ENCODE peak calls at places on chromosomes 13 and 19, in five cellular contexts. K is cardiac muscle cell, D is RWPE2, F is mucosa of descending colon, X is tibial artery. H is an unnamed sample.
A peak's percentile ranks its signal among the peaks of the same experiment; 100 is the strongest.

GRCh38 chr19:4971424-4971793 is 2.5 kb downstream of the KDM4B start:
- DNase-seq in K (peak; percentile 15), F (peak; percentile 73), D (no peak), X (peak; percentile 47), H (peak; percentile 89)

GRCh38 chr13:28753946-28754345 is 35.2 kb upstream of the SLC46A3 start:
- DNase-seq in D (no peak), K (no peak), F (no peak), X (no peak), H (peak; percentile 56)

GRCh38 chr19:29320076-29320475 is 107.1 kb upstream of the UQCRFS1 start:
- DNase-seq in X (no peak), D (no peak), F (no peak), K (no peak), H (peak; percentile 25)

GRCh38 chr13:44837250-44837649 is 152.0 kb downstream of the NUFIP1 start:
- DNase-seq in D (no peak), K (peak; percentile 27), X (no peak), F (no peak), H (no peak)

GRCh38 chr13:73158851-73159250 is 100.0 kb downstream of the KLF5 start:
- DNase-seq in K (peak; percentile 49), D (no peak), X (no peak), F (no peak), H (no peak)

GRCh38 chr19:49567722-49568454 is 12.5 kb downstream of the NOSIP start:
- DNase-seq in D (no peak), X (no peak), K (peak; percentile 47), F (peak; percentile 57), H (no peak)

GRCh38 chr19:11530432-11530831 is 1.5 kb upstream of the ECSIT start:
- DNase-seq in F (peak; percentile 83), D (no peak), X (peak; percentile 53), K (peak; percentile 90), H (peak; percentile 95)

GRCh38 chr13:65921933-65922332 is 1308.2 kb downstream of the PCDH9 start:
- DNase-seq in D (no peak), K (peak; percentile 22), X (no peak), F (no peak), H (no peak)

GRCh38 chr19:58325623-58326022 is 1.2 kb upstream of the ZSCAN22 start:
- DNase-seq in D (no peak), X (no peak), K (no peak), F (no peak), H (no peak)

GRCh38 chr13:41075034-41075433 is 13.7 kb downstream of the WBP4 start:
- DNase-seq in X (no peak), K (peak; percentile 66), D (no peak), F (no peak), H (no peak)

GRCh38 chr19:42529248-42529764 is 1.0 kb upstream of the CEACAM1 start:
- DNase-seq in X (peak; percentile 46), F (peak; percentile 88), D (no peak), K (peak; percentile 78), H (peak; percentile 93)

GRCh38 chr19:6956573-6956972 is 64.7 kb downstream of the MBD3L2B start:
- DNase-seq in X (no peak), D (no peak), F (no peak), K (no peak), H (no peak)

GRCh38 chr19:6963259-6963852 is 57.9 kb downstream of the MBD3L2B start:
- DNase-seq in X (no peak), D (no peak), K (no peak), F (no peak), H (no peak)

GRCh38 chr19:6963937-6964336 is 57.3 kb downstream of the MBD3L2B start:
- DNase-seq in K (no peak), X (no peak), F (no peak), D (no peak), H (peak; percentile 51)

GRCh38 chr19:6955082-6955481 is 66.1 kb downstream of the MBD3L2B start:
- DNase-seq in X (no peak), K (no peak), D (no peak), F (no peak), H (no peak)

DNA sequence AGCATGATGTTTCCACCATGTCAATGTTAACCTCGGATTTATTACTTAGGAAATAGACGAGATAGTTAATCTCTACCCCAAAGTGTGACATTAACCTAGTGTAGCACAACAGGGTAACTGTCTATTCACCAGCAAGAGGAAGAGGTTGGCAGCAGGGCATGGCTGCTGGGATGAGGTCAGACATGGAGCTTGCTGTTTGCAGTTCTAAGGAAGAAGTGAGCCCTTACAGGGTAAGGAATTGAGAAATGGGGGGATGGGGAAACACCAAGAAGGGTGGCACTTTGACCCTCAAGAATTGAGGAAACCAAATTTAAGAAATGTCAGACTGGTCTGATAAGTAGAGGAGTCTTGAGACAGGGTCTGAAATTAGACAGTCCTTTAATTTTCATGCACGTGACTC is 62.4 kb downstream of the MBD3L2B start:
- DNase-seq in X (no peak), F (no peak), D (no peak), K (no peak), H (no peak)
- H3K9me3 ChIP-seq in X (no peaks in the 10 kb centered on the region), F (no peaks in the 10 kb centered on the region), D (no peaks in the 10 kb centered on the region), K (no peaks in the 10 kb centered on the region), H (peaks cover 88% of the 10 kb centered on the region)

GRCh38 chr19:51598159-51598915 is 27.3 kb downstream of the ZNF175 start:
- DNase-seq in X (no peak), D (no peak), F (no peak), K (no peak), H (no peak)

GRCh38 chr19:51602189-51602854 is 27.9 kb downstream of the SIGLEC5 start:
- DNase-seq in D (no peak), K (no peak), F (no peak), X (no peak), H (no peak)

GRCh38 chr19:51595776-51596175 is 24.7 kb downstream of the ZNF175 start:
- DNase-seq in F (no peak), K (no peak), X (no peak), D (no peak), H (no peak)

GRCh38 chr19:51599084-51599483 is 28.0 kb downstream of the ZNF175 start:
- DNase-seq in D (no peak), K (no peak), F (no peak), X (no peak), H (no peak)

GRCh38 chr19:51600940-51601575 is 29.1 kb downstream of the SIGLEC5 start:
- DNase-seq in K (peak; percentile 2), D (no peak), F (no peak), X (no peak), H (no peak)
- TF ChIP-seq CTCF in K (no peak), D (no peak), F (no peak), X (no peak), H (no peak)

DNA sequence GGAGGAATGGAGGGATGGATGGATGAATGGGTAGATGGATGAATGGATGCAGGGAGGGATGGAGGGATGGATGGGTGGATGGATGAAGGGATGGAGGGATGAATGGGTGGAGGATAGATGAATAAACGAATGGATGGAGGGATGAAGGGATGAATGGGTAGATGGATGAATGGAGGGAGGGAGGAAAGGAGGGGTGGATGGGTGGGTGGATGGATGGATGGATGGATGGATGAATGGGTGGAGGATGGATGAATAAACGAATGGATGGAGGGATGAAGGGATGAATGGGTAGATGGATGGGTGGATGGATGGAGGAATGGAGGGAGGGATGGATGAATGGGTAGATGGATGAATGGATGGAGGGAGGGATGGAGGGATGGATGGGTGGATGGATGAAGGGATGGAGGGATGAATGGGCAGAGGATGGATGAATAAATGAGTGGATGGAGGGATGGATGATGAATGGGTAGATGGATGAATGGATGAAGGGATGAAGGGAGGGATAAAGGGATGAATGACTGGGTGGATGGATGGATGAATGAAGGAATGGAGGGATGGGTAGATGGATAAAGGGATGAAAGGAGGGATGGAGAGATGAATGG is 33.0 kb upstream of the TPM4 start:
- DNase-seq in D (no peak), F (no peak), X (no peak), K (no peak), H (no peak)
- H3K9me3 ChIP-seq in D (no peaks in the 10 kb centered on the region), F (no peaks in the 10 kb centered on the region), X (no peaks in the 10 kb centered on the region), K (no peaks in the 10 kb centered on the region), H (no peaks in the 10 kb centered on the region)

DNA sequence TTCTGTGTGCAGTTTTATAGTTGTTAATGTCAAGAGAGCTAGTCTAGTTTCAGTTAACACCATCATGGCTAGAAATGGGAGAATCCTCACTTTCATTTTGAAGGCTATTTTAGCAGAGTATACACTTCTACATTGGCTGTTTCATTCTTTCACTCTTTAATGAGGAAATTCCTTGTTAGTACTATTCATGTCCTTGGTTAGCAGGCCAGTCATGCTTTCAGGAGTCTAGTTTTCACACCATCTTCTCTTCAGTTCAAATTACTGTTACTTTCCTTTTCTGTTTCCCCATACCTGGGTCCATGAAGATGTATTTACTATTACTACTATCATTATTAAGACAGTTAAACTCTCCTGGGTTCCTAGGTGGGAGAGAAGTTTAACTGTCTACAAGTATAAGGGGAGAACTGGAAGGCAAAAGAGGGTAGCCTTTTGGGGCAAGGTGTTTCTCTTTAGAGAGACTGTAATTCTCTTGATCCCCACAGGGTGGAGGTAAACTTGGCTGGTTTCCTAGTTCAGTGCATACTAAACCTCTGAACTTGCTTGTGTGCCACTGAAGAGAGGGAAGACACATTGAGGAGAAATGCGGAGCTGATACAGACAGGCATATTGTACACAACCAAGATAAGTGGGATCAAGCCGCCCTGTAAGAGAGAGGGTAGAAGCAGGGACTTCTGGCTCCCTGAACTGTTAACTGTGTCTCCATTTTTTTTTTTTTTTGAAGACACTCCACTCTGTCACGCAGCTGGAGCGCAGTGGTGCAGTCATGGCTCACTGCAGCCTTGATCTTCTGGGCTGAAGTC is 41.3 kb upstream of the IGFL4 start:
- DNase-seq in D (no peak), K (peak; percentile 75), F (no peak), X (no peak), H (peak; percentile 58)
- TF ChIP-seq CTCF in D (peak; percentile 72), K (peak; percentile 66), F (peak; percentile 29), X (peak; percentile 65), H (peak; percentile 87)

DNA sequence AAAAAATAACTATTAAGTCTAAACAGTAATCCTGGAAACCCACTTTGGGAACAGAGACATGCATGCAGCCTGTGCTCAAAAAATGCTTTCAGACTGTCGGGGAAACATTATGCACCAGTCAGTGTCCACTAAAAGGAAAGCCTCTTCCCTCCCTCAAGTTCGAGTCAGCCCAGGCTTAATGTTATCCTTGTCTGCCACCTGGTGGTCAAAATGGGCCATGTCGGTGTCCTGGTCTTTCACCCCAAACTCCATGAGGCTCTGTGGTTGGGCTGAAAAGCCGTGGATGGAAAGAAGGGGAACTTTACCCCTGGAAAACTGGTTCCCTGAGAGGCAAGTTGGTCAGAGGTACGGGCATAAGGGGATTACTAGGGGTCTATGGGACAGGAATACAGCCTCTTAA is 88.4 kb upstream of the ZNF492 start:
- DNase-seq in X (peak; percentile 34), F (no peak), D (no peak), K (peak; percentile 1), H (peak; percentile 80)
- H3K9me3 ChIP-seq in X (peaks cover 6% of the 10 kb centered on the region), F (peaks cover 74% of the 10 kb centered on the region), D (peaks cover 9% of the 10 kb centered on the region), K (no peaks in the 10 kb centered on the region), H (peaks cover 82% of the 10 kb centered on the region)

DNA sequence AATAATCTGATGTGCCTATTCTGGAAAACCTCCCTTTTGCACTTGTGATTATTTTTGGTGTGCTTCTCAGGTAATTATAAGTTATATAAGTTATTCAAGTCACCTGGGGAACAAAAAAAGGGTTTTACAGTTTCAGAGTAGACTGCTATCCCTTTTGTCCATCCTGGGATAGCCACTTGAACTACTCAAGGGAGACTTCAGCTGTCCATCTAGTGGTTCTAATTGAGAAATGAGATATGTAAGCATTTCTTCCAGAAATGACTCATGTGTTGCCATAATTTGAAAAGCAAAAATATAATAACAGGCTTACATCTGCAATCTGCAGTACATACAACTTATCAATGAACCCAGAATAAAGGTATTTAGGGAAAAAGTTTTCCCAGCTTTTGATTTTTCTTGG is 20.4 kb downstream of the UBL3 start:
- DNase-seq in X (no peak), F (no peak), D (no peak), K (no peak), H (no peak)
- TF ChIP-seq CTCF in X (no peak), F (no peak), D (no peak), K (no peak), H (no peak)

H was measured in endodermal cell.